ENCODE peak calls at places on chromosomes 7 and 10, in seven cellular contexts. B, X, I, W, Z, C and Y are unnamed samples.

GRCh38 chr7:140364819-140365218 is 33.5 kb downstream of the SLC37A3 start:
- DNase-seq in B (no peak), X (no peak), I (no peak), W (no peak), Z (no peak), C (no peak), Y (no peak)

GRCh38 chr10:66813122-66813521 is 112.7 kb upstream of the LRRTM3 start:
- DNase-seq in B (no peak), X (no peak), I (no peak), W (no peak), Z (no peak), C (no peak), Y (no peak)

GRCh38 chr7:112009081-112009480 is 197.1 kb downstream of the DOCK4 start:
- DNase-seq in B (no peak), X (no peak), I (no peak), W (no peak), Z (no peak), C (no peak), Y (no peak)

GRCh38 chr7:42085531-42085930 is 151.5 kb downstream of the GLI3 start:
- DNase-seq in B (no peak), X (no peak), I (no peak), W (no peak), Z (no peak), C (no peak), Y (no peak)

GRCh38 chr10:132975976-132976682 is 33.8 kb upstream of the CFAP46 start:
- DNase-seq in B (no peak), X (no peak), I (no peak), W (no peak), Z (no peak), C (peak), Y (no peak)

GRCh38 chr10:1212571-1213141 is 156.5 kb downstream of the WDR37 start:
- DNase-seq in B (no peak), X (no peak), I (no peak), W (no peak), Z (no peak), C (no peak), Y (no peak)

GRCh38 chr7:128899392-128899791 is 11.1 kb downstream of the KCP start:
- DNase-seq in B (no peak), X (no peak), I (no peak), W (no peak), Z (no peak), C (no peak), Y (no peak)

GRCh38 chr7:42227523-42227922 is 9.5 kb downstream of the GLI3 start:
- DNase-seq in B (no peak), X (no peak), I (no peak), W (peak), Z (no peak), C (no peak), Y (peak)

GRCh38 chr7:155267436-155267835 is 30.2 kb upstream of the INSIG1 start:
- DNase-seq in B (no peak), X (no peak), I (no peak), W (no peak), Z (no peak), C (no peak), Y (no peak)

GRCh38 chr7:23604296-23604640 is 7.1 kb downstream of the CCDC126 start:
- DNase-seq in B (no peak), X (no peak), I (peak), W (no peak), Z (no peak), C (no peak), Y (no peak)

GRCh38 chr7:84780158-84781124 is 406.4 kb downstream of the SEMA3D start:
- DNase-seq in B (no peak), X (no peak), I (no peak), W (no peak), Z (no peak), C (no peak), Y (no peak)

GRCh38 chr10:34449836-34450235 is 365.3 kb downstream of the PARD3 start:
- DNase-seq in B (no peak), X (no peak), I (no peak), W (no peak), Z (no peak), C (no peak), Y (no peak)

GRCh38 chr10:31152421-31153133 is 120.9 kb upstream of the ZNF438 start:
- DNase-seq in B (no peak), X (no peak), I (no peak), W (no peak), Z (no peak), C (no peak), Y (no peak)